ENCODE peak calls at places on chromosomes 3 and 15, in eight cellular contexts. H is esophagus squamous epithelium; Y is CD8-positive, alpha-beta T cell; O is foreskin fibroblast; K is left ventricle myocardium inferior; P is GM06990; S is dorsolateral prefrontal cortex; R is body of pancreas. E is an unnamed sample.

GRCh38 chr3:70816346-70816745 is 503.9 kb upstream of the MDFIC2 start:
- DNase-seq in S (no peak), Y (no peak), R (no peak), O (no peak), K (no peak), H (no peak), P (no peak), E (no peak)

GRCh38 chr3:120113128-120114116 is 19.2 kb upstream of the GSK3B start:
- DNase-seq in R (peak), K (no peak), O (peak), S (no peak), Y (no peak), P (no peak), H (no peak), E (no peak)

GRCh38 chr15:56126409-56126808 is 117.3 kb downstream of the RFX7 start:
- DNase-seq in S (no peak), Y (no peak), H (no peak), O (no peak), P (no peak), K (no peak), R (no peak), E (no peak)

GRCh38 chr3:87260270-87260669 is 16.1 kb downstream of the POU1F1 start:
- DNase-seq in Y (peak), R (peak), K (no peak), P (no peak), O (peak), H (no peak), S (no peak), E (no peak)

GRCh38 chr3:147730311-147730710 is 321.1 kb downstream of the ZIC1 start:
- DNase-seq in Y (no peak), S (no peak), H (no peak), K (no peak), R (no peak), P (no peak), O (no peak), E (no peak)

GRCh38 chr3:158909870-158910269 is 108.0 kb downstream of the MFSD1 start:
- DNase-seq in R (no peak), Y (no peak), H (no peak), P (no peak), K (no peak), O (peak), S (no peak), E (no peak)

GRCh38 chr3:133856316-133856715 is 39.4 kb downstream of the RAB6B start:
- DNase-seq in S (no peak), R (no peak), P (no peak), Y (no peak), O (peak), H (no peak), K (no peak), E (no peak)

GRCh38 chr3:57068437-57069089 is 8.1 kb downstream of the SPATA12 start:
- DNase-seq in O (peak), H (peak), Y (no peak), S (no peak), K (peak), P (peak), R (peak), E (no peak)

GRCh38 chr15:95603802-95604201 is 726.7 kb upstream of the NR2F2 start:
- DNase-seq in O (peak), P (no peak), R (no peak), H (no peak), K (no peak), S (no peak), Y (no peak), E (no peak)

GRCh38 chr15:89982315-89983055 is 18.6 kb upstream of the ZNF710 start:
- DNase-seq in K (no peak), P (no peak), O (no peak), Y (no peak), S (no peak), R (no peak), H (no peak), E (no peak)

GRCh38 chr3:59313365-59313764 is 263.5 kb upstream of the CFAP20DC start:
- DNase-seq in H (no peak), R (peak), O (peak), K (peak), P (peak), Y (peak), S (peak), E (peak)

GRCh38 chr3:39264053-39264452 is 15.8 kb downstream of the CX3CR1 start:
- DNase-seq in Y (no peak), O (no peak), H (no peak), P (no peak), S (no peak), R (no peak), K (no peak), E (no peak)

GRCh38 chr3:53194218-53195065 is 33.4 kb downstream of the PRKCD start:
- DNase-seq in R (peak), S (no peak), H (no peak), K (peak), O (peak), P (no peak), Y (no peak), E (no peak)

GRCh38 chr3:48423883-48424695 is 5.8 kb downstream of the PLXNB1 start:
- DNase-seq in Y (no peak), K (no peak), S (peak), O (no peak), H (no peak), R (no peak), P (no peak), E (no peak)

GRCh38 chr3:128329491-128330300 is 137.0 kb downstream of the DNAJB8 start:
- DNase-seq in S (no peak), O (no peak), Y (no peak), H (no peak), R (no peak), K (no peak), P (no peak), E (no peak)
- H3K4me3 ChIP-seq in S (no peak), O (no peak), Y (no peak), H (no peak), R (no peak), K (no peak), P (no peak), E (no peak)

GRCh38 chr3:184176377-184177330 is 2.0 kb downstream of the AP2M1 start:
- DNase-seq in Y (no peak), O (peak), S (no peak), H (no peak), P (no peak), K (peak), R (peak), E (no peak)
- H3K4me3 ChIP-seq in Y (peak), O (peak), S (peak), H (peak), P (peak), K (peak), R (no peak), E (peak)

DNA sequence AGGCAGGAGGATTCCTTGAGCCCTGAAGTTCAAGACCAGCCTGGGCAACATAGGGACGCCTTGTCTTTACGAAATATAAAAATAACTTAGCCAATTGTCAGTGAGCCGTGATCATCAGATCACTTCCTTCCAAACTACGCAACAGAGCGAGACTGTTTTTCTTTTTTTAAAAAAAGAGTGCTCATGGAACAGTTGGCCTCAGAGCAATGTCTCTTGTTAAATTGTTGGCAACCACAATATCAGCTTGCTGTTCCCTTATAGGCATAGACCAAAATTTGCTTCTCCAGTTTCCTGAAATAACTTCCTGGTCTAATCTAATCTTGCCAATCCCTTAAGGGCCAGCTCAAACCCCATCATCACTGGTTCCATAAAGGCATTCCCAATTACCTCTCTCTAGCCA is 93.3 kb upstream of the SLC4A7 start:
- DNase-seq in H (no peak), Y (no peak), P (no peak), O (no peak), K (no peak), R (no peak), S (no peak), E (no peak)
- H3K4me3 ChIP-seq in H (no peak), Y (no peak), P (no peak), O (no peak), K (no peak), R (no peak), S (no peak), E (no peak)

GRCh38 chr15:43930556-43930955 is 103.8 kb downstream of the WDR76 start:
- DNase-seq in O (no peak), Y (no peak), K (peak), S (no peak), H (no peak), R (no peak), P (no peak), E (no peak)
- H3K4me3 ChIP-seq in O (no peak), Y (no peak), K (no peak), S (no peak), H (no peak), R (no peak), P (no peak), E (no peak)

GRCh38 chr3:72444642-72445223 is 403.5 kb downstream of the SHQ1 start:
- DNase-seq in K (no peak), H (no peak), Y (no peak), P (no peak), O (no peak), S (no peak), R (no peak), E (no peak)
- H3K4me3 ChIP-seq in K (peak), H (no peak), Y (no peak), P (peak), O (peak), S (peak), R (no peak), E (no peak)

GRCh38 chr3:185342458-185343169 is 20.3 kb upstream of the MAP3K13 start:
- DNase-seq in Y (no peak), H (no peak), K (no peak), R (no peak), O (no peak), P (no peak), S (no peak), E (no peak)
- H3K4me3 ChIP-seq in Y (no peak), H (no peak), K (no peak), R (no peak), O (no peak), P (no peak), S (no peak), E (no peak)

E was measured in LNCaP clone FGC.